ENCODE peak calls at places on chromosome 2, in seven cellular contexts. Y, N, V, C, X, A and B are unnamed samples.

GRCh38 chr2:42493885-42494433 is at the start of gene KCNG3:
- DNase-seq in Y (peak), N (peak), V (peak), C (no peak), X (no peak), A (peak), B (peak)

GRCh38 chr2:221571391-221572179 is 519 bp downstream of the EPHA4 start:
- DNase-seq in Y (no peak), N (peak), V (peak), C (no peak), X (no peak), A (peak), B (peak)

GRCh38 chr2:128644745-128645256 is 326.1 kb upstream of the HS6ST1 start:
- DNase-seq in Y (no peak), N (no peak), V (peak), C (no peak), X (no peak), A (no peak), B (no peak)

GRCh38 chr2:2571301-2572198 is 240.5 kb upstream of the MYT1L start:
- DNase-seq in Y (no peak), N (peak), V (no peak), C (no peak), X (no peak), A (no peak), B (no peak)

GRCh38 chr2:88452151-88452851 is at the start of gene FOXI3:
- DNase-seq in Y (no peak), N (no peak), V (peak), C (no peak), X (no peak), A (no peak), B (no peak)

GRCh38 chr2:10985260-10985659 is 73.5 kb downstream of the KCNF1 start:
- DNase-seq in Y (no peak), N (no peak), V (peak), C (no peak), X (no peak), A (no peak), B (no peak)

GRCh38 chr2:227472265-227473018 is 486 bp downstream of the AGFG1 start:
- DNase-seq in Y (no peak), N (peak), V (peak), C (no peak), X (no peak), A (peak), B (peak)

GRCh38 chr2:159963700-159964099 is 98.7 kb downstream of the PLA2R1 start:
- DNase-seq in Y (no peak), N (no peak), V (no peak), C (no peak), X (no peak), A (no peak), B (no peak)

GRCh38 chr2:38862481-38862880 is 13.3 kb downstream of the DHX57 start:
- DNase-seq in Y (no peak), N (no peak), V (no peak), C (no peak), X (no peak), A (no peak), B (no peak)

GRCh38 chr2:71742953-71743601 is 289.7 kb downstream of the DYSF start:
- DNase-seq in Y (no peak), N (peak), V (no peak), C (peak), X (peak), A (peak), B (peak)

GRCh38 chr2:182650704-182651103 is 65.4 kb upstream of the DNAJC10 start:
- DNase-seq in Y (peak), N (no peak), V (peak), C (no peak), X (no peak), A (no peak), B (peak)

GRCh38 chr2:231807020-231807419 is 20.8 kb downstream of the COPS7B start:
- DNase-seq in Y (no peak), N (no peak), V (no peak), C (no peak), X (no peak), A (no peak), B (peak)

GRCh38 chr2:57443985-57444501 is 602.6 kb upstream of the VRK2 start:
- DNase-seq in Y (no peak), N (no peak), V (no peak), C (no peak), X (no peak), A (no peak), B (peak)

GRCh38 chr2:222730346-222731065 is 59.0 kb downstream of the MOGAT1 start:
- DNase-seq in Y (no peak), N (no peak), V (no peak), C (no peak), X (no peak), A (no peak), B (no peak)

GRCh38 chr2:233389601-233390125 is 35.4 kb downstream of the DGKD start:
- DNase-seq in Y (no peak), N (no peak), V (no peak), C (no peak), X (no peak), A (no peak), B (no peak)

GRCh38 chr2:214108598-214108997 is 302.3 kb upstream of the VWC2L start:
- DNase-seq in Y (no peak), N (no peak), V (no peak), C (no peak), X (no peak), A (no peak), B (no peak)

GRCh38 chr2:46073540-46074018 is 223.6 kb upstream of the EPAS1 start:
- DNase-seq in Y (peak), N (no peak), V (no peak), C (no peak), X (no peak), A (no peak), B (peak)

GRCh38 chr2:66553370-66553769 is 118.4 kb downstream of the MEIS1 start:
- DNase-seq in Y (no peak), N (peak), V (peak), C (no peak), X (no peak), A (no peak), B (no peak)

GRCh38 chr2:218849721-218850120 is 9.9 kb upstream of the WNT6 start:
- DNase-seq in Y (peak), N (peak), V (no peak), C (no peak), X (no peak), A (no peak), B (peak)

GRCh38 chr2:112685167-112685884 is 35.5 kb upstream of the NT5DC4 start:
- DNase-seq in Y (no peak), N (no peak), V (no peak), C (no peak), X (no peak), A (no peak), B (no peak)

GRCh38 chr2:12547771-12548170 is 169.0 kb upstream of the TRIB2 start:
- DNase-seq in Y (no peak), N (no peak), V (no peak), C (no peak), X (no peak), A (no peak), B (no peak)
- TF ChIP-seq CTCF in Y (no peak), N (no peak), V (no peak), C (no peak), X (no peak), A (no peak), B (no peak)

GRCh38 chr2:98649135-98649991 is 41.0 kb downstream of the UNC50 start:
- DNase-seq in Y (peak), N (peak), V (peak), C (peak), X (peak), A (peak), B (peak)
- H3K4me3 ChIP-seq in Y (no peak), N (no peak), V (no peak), C (no peak), X (no peak), A (no peak), B (no peak)

GRCh38 chr2:82234283-82234682 is 1929.7 kb upstream of the LRRTM1 start:
- DNase-seq in Y (no peak), N (no peak), V (no peak), C (no peak), X (no peak), A (no peak), B (no peak)
- TF ChIP-seq CTCF in Y (no peak), N (no peak), V (peak), C (no peak), X (no peak), A (no peak), B (no peak)

DNA sequence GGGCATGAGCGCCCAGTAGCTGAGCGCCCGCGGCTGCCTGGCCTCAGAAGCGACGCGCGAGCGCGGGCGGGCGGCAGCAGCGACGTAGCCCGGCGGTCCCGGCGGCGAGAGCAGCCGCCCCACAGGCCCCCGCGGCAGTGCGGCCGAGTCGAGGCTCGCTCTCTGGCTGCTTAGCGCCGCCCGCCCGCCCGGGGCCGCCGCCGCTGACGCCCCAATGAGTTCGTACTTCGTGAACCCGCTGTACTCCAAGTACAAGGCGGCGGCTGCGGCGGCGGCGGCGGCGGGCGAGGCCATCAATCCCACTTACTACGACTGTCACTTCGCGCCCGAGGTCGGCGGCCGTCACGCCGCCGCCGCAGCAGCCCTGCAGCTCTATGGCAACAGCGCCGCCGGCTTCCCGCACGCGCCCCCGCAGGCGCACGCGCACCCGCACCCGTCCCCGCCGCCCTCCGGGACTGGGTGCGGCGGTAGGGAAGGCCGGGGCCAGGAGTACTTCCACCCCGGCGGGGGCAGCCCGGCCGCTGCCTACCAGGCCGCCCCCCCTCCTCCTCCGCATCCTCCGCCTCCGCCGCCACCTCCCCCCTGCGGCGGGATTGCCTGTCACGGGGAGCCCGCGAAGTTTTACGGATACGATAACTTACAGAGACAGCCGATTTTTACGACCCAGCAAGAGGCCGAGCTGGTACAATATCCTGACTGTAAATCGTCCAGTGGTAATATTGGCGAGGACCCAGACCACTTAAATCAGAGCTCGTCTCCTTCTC is 830 bp downstream of the HOXD8 start:
- DNase-seq in Y (no peak), N (peak), V (peak), C (no peak), X (no peak), A (no peak), B (peak)
- H3K4me3 ChIP-seq in Y (no peak), N (peak), V (peak), C (peak), X (peak), A (peak), B (peak)

GRCh38 chr2:192813341-192813740 is 618.6 kb upstream of the TMEFF2 start:
- DNase-seq in Y (no peak), N (no peak), V (no peak), C (no peak), X (no peak), A (no peak), B (no peak)
- TF ChIP-seq CTCF in Y (no peak), N (no peak), V (no peak), C (no peak), X (no peak), A (no peak), B (no peak)